ENCODE peak calls at places on chromosomes 6 and 20, in nine cellular contexts. W is RCC 7860; G is activated CD4-positive, alpha-beta T cell treated with anti-CD3 and anti-CD28 coated beads, Interleukin-2, amount 50 U/mL, for 24 hours; A is ovary; T is neural crest cell; H is hypothalamus; N is activated CD8-positive, alpha-beta memory T cell treated with anti-CD3 and anti-CD28 coated beads, Interleukin-2, amount 50 U/mL, for 48 hours; J is activated naive CD4-positive, alpha-beta T cell treated with Interleukin-2 at 50 U/mL for 16 hours; C is fibroblast of mammary gland. Y is an unnamed sample.

GRCh38 chr6:43739642-43740091 is 30.3 kb upstream of the VEGFA start:
- DNase-seq in W (no peak), G (no peak), A (no peak), T (no peak), H (no peak), N (peak; percentile 38), J (no peak), C (no peak), Y (no peak)

GRCh38 chr6:152110878-152111820 is 303.7 kb downstream of the ESR1 start:
- DNase-seq in W (no peak), G (no peak), A (no peak), T (no peak), H (peak; percentile 34), N (no peak), J (no peak), C (no peak), Y (no peak)

GRCh38 chr6:16944601-16945000 is 157.2 kb upstream of the STMND1 start:
- DNase-seq in W (no peak), G (no peak), A (no peak), T (no peak), H (no peak), N (no peak), J (no peak), C (peak; percentile 51), Y (no peak)

GRCh38 chr6:159233365-159234101 is 64.3 kb downstream of the FNDC1 start:
- DNase-seq in W (no peak), G (no peak), A (no peak), T (no peak), H (no peak), N (no peak), J (no peak), C (no peak), Y (no peak)

GRCh38 chr20:36493801-36494114 is 47.6 kb upstream of the MYL9 start:
- DNase-seq in W (peak; percentile 87), G (no peak), A (peak; percentile 73), T (no peak), H (peak; percentile 53), N (no peak), J (no peak), C (peak; percentile 92), Y (no peak)

GRCh38 chr6:78619016-78619415 is 248.3 kb upstream of the IRAK1BP1 start:
- DNase-seq in W (no peak), G (no peak), A (no peak), T (no peak), H (no peak), N (no peak), J (no peak), C (no peak), Y (no peak)

GRCh38 chr6:71486466-71486865 is 197.9 kb downstream of the OGFRL1 start:
- DNase-seq in W (no peak), G (no peak), A (no peak), T (no peak), H (no peak), N (no peak), J (no peak), C (peak; percentile 29), Y (no peak)

GRCh38 chr6:123519191-123519510 is 117.6 kb downstream of the TRDN start:
- DNase-seq in W (no peak), G (no peak), A (no peak), T (no peak), H (peak; percentile 51), N (no peak), J (no peak), C (no peak), Y (no peak)

GRCh38 chr6:77373955-77374354 is 89.3 kb downstream of the HTR1B start:
- DNase-seq in W (no peak), G (no peak), A (no peak), T (no peak), H (no peak), N (no peak), J (no peak), C (no peak), Y (no peak)